ENCODE peak calls at places on chromosomes 6 and 20, in eight cellular contexts. One of them, this sample, is unnamed.

GRCh38 chr6:149846321-149846720 is 17.8 kb downstream of the LRP11 start:
- DNase-seq in Kasumi-1: no peak
- DNase-seq in CD8-positive, alpha-beta T cell: no peak
- DNase-seq in sciatic nerve: no peak
- DNase-seq in cardiac muscle cell: peak
- DNase-seq in left ventricle myocardium superior: no peak
- DNase-seq in pancreas: peak
- DNase-seq in left ventricle myocardium inferior: no peak
- DNase-seq in this sample: peak

GRCh38 chr20:5864873-5865582 is 85.3 kb downstream of the TRMT6 start:
- DNase-seq in cardiac muscle cell: peak
- DNase-seq in CD8-positive, alpha-beta T cell: no peak
- DNase-seq in Kasumi-1: no peak
- DNase-seq in left ventricle myocardium inferior: no peak
- DNase-seq in left ventricle myocardium superior: no peak
- DNase-seq in sciatic nerve: no peak
- DNase-seq in pancreas: no peak
- DNase-seq in this sample: no peak

GRCh38 chr6:123323419-123324329 is 313.1 kb downstream of the TRDN start:
- DNase-seq in left ventricle myocardium superior: no peak
- DNase-seq in left ventricle myocardium inferior: no peak
- DNase-seq in pancreas: no peak
- DNase-seq in CD8-positive, alpha-beta T cell: no peak
- DNase-seq in cardiac muscle cell: peak
- DNase-seq in sciatic nerve: no peak
- DNase-seq in Kasumi-1: no peak
- DNase-seq in this sample: peak

GRCh38 chr6:154842828-154843227 is 109.6 kb downstream of the SCAF8 start:
- DNase-seq in Kasumi-1: no peak
- DNase-seq in cardiac muscle cell: no peak
- DNase-seq in pancreas: no peak
- DNase-seq in sciatic nerve: no peak
- DNase-seq in left ventricle myocardium superior: no peak
- DNase-seq in CD8-positive, alpha-beta T cell: no peak
- DNase-seq in left ventricle myocardium inferior: no peak
- DNase-seq in this sample: no peak

GRCh38 chr6:65787787-65788186 is 80.8 kb upstream of the EYS start:
- DNase-seq in left ventricle myocardium inferior: no peak
- DNase-seq in left ventricle myocardium superior: no peak
- DNase-seq in Kasumi-1: no peak
- DNase-seq in pancreas: no peak
- DNase-seq in CD8-positive, alpha-beta T cell: no peak
- DNase-seq in cardiac muscle cell: no peak
- DNase-seq in sciatic nerve: no peak
- DNase-seq in this sample: no peak

GRCh38 chr6:32192608-32193039 is at the start of gene GPSM3:
- DNase-seq in Kasumi-1: peak
- DNase-seq in left ventricle myocardium superior: peak
- DNase-seq in sciatic nerve: peak
- DNase-seq in left ventricle myocardium inferior: peak
- DNase-seq in CD8-positive, alpha-beta T cell: peak
- DNase-seq in cardiac muscle cell: peak
- DNase-seq in pancreas: no peak
- DNase-seq in this sample: no peak

GRCh38 chr20:36105731-36106226 is 48.8 kb upstream of the EPB41L1 start:
- DNase-seq in pancreas: peak
- DNase-seq in left ventricle myocardium superior: no peak
- DNase-seq in left ventricle myocardium inferior: no peak
- DNase-seq in CD8-positive, alpha-beta T cell: no peak
- DNase-seq in cardiac muscle cell: no peak
- DNase-seq in sciatic nerve: no peak
- DNase-seq in Kasumi-1: no peak
- DNase-seq in this sample: no peak

GRCh38 chr6:45388328-45388727 is 10.6 kb upstream of the SUPT3H start:
- DNase-seq in sciatic nerve: no peak
- DNase-seq in CD8-positive, alpha-beta T cell: no peak
- DNase-seq in cardiac muscle cell: peak
- DNase-seq in left ventricle myocardium superior: no peak
- DNase-seq in pancreas: no peak
- DNase-seq in left ventricle myocardium inferior: no peak
- DNase-seq in Kasumi-1: no peak
- DNase-seq in this sample: no peak

GRCh38 chr20:45918182-45918737 is 6.3 kb upstream of the PLTP start:
- DNase-seq in pancreas: no peak
- DNase-seq in sciatic nerve: no peak
- DNase-seq in left ventricle myocardium superior: no peak
- DNase-seq in left ventricle myocardium inferior: peak
- DNase-seq in Kasumi-1: no peak
- DNase-seq in cardiac muscle cell: peak
- DNase-seq in CD8-positive, alpha-beta T cell: no peak
- DNase-seq in this sample: no peak

GRCh38 chr20:44198872-44199271 is 11.7 kb downstream of the OSER1 start:
- DNase-seq in pancreas: no peak
- DNase-seq in left ventricle myocardium inferior: no peak
- DNase-seq in CD8-positive, alpha-beta T cell: no peak
- DNase-seq in left ventricle myocardium superior: no peak
- DNase-seq in Kasumi-1: no peak
- DNase-seq in sciatic nerve: no peak
- DNase-seq in cardiac muscle cell: no peak
- DNase-seq in this sample: no peak

This sample was measured in astrocyte of the hippocampus.